ENCODE peak calls at places on chromosome 15, in seven cellular contexts. P, I, S, R, M, X and E are unnamed samples.

GRCh38 chr15:68376447-68377060 is 55.4 kb downstream of the ITGA11 start:
- DNase-seq in P (peak), I (peak), S (no peak), R (no peak), M (no peak), X (no peak), E (no peak)

GRCh38 chr15:59879506-59879905 is 124.6 kb upstream of the FOXB1 start:
- DNase-seq in P (no peak), I (no peak), S (no peak), R (peak), M (no peak), X (peak), E (peak)

GRCh38 chr15:97684249-97684648 is 276.3 kb upstream of the ARRDC4 start:
- DNase-seq in P (no peak), I (no peak), S (no peak), R (no peak), M (no peak), X (no peak), E (no peak)

GRCh38 chr15:57227181-57227580 is 149.1 kb upstream of the CGNL1 start:
- DNase-seq in P (no peak), I (no peak), S (no peak), R (no peak), M (no peak), X (no peak), E (no peak)

GRCh38 chr15:63075072-63075995 is 32.8 kb downstream of the TPM1 start:
- DNase-seq in P (peak), I (no peak), S (no peak), R (no peak), M (no peak), X (peak), E (no peak)

GRCh38 chr15:74221399-74222230 is 14.5 kb upstream of the CCDC33 start:
- DNase-seq in P (no peak), I (no peak), S (no peak), R (no peak), M (no peak), X (no peak), E (no peak)

GRCh38 chr15:67833504-67834248 is 6.2 kb downstream of the RNU6-1 start:
- DNase-seq in P (peak), I (peak), S (no peak), R (no peak), M (peak), X (peak), E (no peak)

GRCh38 chr15:60102748-60103147 is 98.6 kb downstream of the FOXB1 start:
- DNase-seq in P (no peak), I (no peak), S (no peak), R (no peak), M (no peak), X (no peak), E (no peak)

GRCh38 chr15:100525894-100526512 is 2.7 kb downstream of the CERS3 start:
- DNase-seq in P (peak), I (no peak), S (no peak), R (no peak), M (no peak), X (no peak), E (no peak)

GRCh38 chr15:55005679-55006078 is 191.1 kb downstream of the RSL24D1 start:
- DNase-seq in P (no peak), I (no peak), S (no peak), R (no peak), M (no peak), X (no peak), E (no peak)

GRCh38 chr15:50182233-50183013 is 427 bp downstream of the SLC27A2 start:
- DNase-seq in P (no peak), I (no peak), S (peak), R (peak), M (peak), X (peak), E (no peak)

GRCh38 chr15:55344206-55344605 is 25.2 kb downstream of the PIGB start:
- DNase-seq in P (no peak), I (no peak), S (peak), R (no peak), M (peak), X (no peak), E (peak)

GRCh38 chr15:62849316-62850129 is 193.0 kb upstream of the TPM1 start:
- DNase-seq in P (no peak), I (no peak), S (no peak), R (no peak), M (no peak), X (no peak), E (no peak)

GRCh38 chr15:48330855-48331795 is at the start of gene DUT:
- DNase-seq in P (peak), I (peak), S (peak), R (peak), M (peak), X (peak), E (peak)

GRCh38 chr15:101031203-101031602 is 112.0 kb downstream of the LRRK1 start:
- DNase-seq in P (peak), I (peak), S (no peak), R (no peak), M (peak), X (no peak), E (no peak)

GRCh38 chr15:79283252-79284048 is 928 bp downstream of the ANKRD34C start:
- DNase-seq in P (no peak), I (no peak), S (no peak), R (peak), M (peak), X (peak), E (no peak)

GRCh38 chr15:78715930-78716329 is 74.9 kb upstream of the CHRNB4 start:
- DNase-seq in P (no peak), I (no peak), S (no peak), R (peak), M (no peak), X (peak), E (peak)

GRCh38 chr15:90790561-90790960 is 73.4 kb downstream of the BLM start:
- DNase-seq in P (no peak), I (no peak), S (no peak), R (no peak), M (no peak), X (no peak), E (no peak)

GRCh38 chr15:68652141-68652540 is 73.3 kb downstream of the CORO2B start:
- DNase-seq in P (peak), I (no peak), S (no peak), R (no peak), M (no peak), X (no peak), E (no peak)

GRCh38 chr15:67977690-67978089 is 76.4 kb upstream of the PIAS1 start:
- DNase-seq in P (no peak), I (no peak), S (no peak), R (no peak), M (no peak), X (no peak), E (no peak)

GRCh38 chr15:84842781-84843180 is 25.6 kb downstream of the ALPK3 start:
- DNase-seq in P (no peak), I (no peak), S (no peak), R (no peak), M (no peak), X (no peak), E (no peak)

GRCh38 chr15:63042879-63043340 is 363 bp downstream of the TPM1 start:
- DNase-seq in P (no peak), I (no peak), S (no peak), R (no peak), M (no peak), X (no peak), E (no peak)

GRCh38 chr15:52306270-52306669 is 10.7 kb upstream of the MYO5C start:
- DNase-seq in P (no peak), I (no peak), S (no peak), R (peak), M (no peak), X (peak), E (peak)

GRCh38 chr15:100913961-100914360 is 5.2 kb upstream of the LRRK1 start:
- DNase-seq in P (peak), I (peak), S (no peak), R (no peak), M (no peak), X (no peak), E (no peak)

GRCh38 chr15:56242576-56243116 is 1.0 kb downstream of the RFX7 start:
- DNase-seq in P (no peak), I (no peak), S (no peak), R (no peak), M (no peak), X (peak), E (no peak)

GRCh38 chr15:47586653-47587224 is 130.6 kb upstream of the SEMA6D start:
- DNase-seq in P (no peak), I (no peak), S (no peak), R (no peak), M (no peak), X (peak), E (no peak)

GRCh38 chr15:40087991-40088928 is 20.4 kb downstream of the BMF start:
- DNase-seq in P (peak), I (peak), S (no peak), R (no peak), M (no peak), X (no peak), E (no peak)

GRCh38 chr15:98650871-98651481 is 2.6 kb downstream of the IGF1R start:
- DNase-seq in P (no peak), I (peak), S (no peak), R (no peak), M (no peak), X (peak), E (peak)

GRCh38 chr15:98771444-98772059 is 123.2 kb downstream of the IGF1R start:
- DNase-seq in P (no peak), I (no peak), S (no peak), R (no peak), M (no peak), X (peak), E (no peak)

DNA sequence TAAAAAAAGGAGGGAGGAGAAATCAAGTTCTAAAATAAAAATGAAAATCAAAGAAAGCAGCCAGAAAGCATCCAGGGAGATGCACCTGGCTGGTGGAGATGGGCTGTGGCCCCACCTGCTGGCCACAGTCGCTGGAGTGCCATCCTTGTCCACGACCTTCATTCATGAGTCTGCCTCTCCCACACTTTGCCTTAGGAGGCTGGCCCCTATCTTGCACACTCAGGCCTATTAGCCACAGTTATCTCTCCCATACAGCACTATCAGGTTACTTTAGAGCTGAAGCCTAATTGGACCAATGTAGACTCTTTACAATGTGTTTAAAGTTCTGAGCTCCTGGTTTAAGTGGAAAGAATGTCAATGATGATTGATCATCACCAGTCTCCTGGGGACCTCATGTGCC is 392.0 kb upstream of the RORA start:
- DNase-seq in P (no peak), I (no peak), S (no peak), R (no peak), M (peak), X (no peak), E (no peak)
- TF ChIP-seq CTCF in P (no peak), I (no peak), S (peak), R (peak), M (peak), X (peak), E (peak)

DNA sequence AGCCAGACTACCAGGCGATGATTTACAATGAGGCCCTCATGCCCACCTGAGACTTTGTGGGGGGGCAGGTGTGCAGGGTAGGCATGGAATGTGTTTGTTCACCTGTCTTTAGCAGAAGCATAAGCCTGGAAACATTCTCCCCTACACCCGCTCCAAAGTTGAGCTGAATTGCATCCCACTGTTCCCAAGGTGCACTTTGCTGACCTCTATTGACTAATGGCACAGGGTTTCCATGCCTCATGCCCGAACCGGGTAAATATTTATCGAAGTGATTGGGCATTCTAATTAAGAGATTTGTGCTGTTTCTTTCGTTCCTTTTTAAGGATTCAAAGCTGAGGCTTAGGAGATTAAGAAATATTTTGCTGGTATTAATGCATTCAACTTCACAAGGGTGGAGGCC is 6.5 kb upstream of the TLE3 start:
- DNase-seq in P (no peak), I (no peak), S (no peak), R (no peak), M (no peak), X (no peak), E (no peak)
- TF ChIP-seq CTCF in P (no peak), I (no peak), S (no peak), R (no peak), M (no peak), X (no peak), E (no peak)

GRCh38 chr15:80457896-80458295 is 53.7 kb downstream of the ARNT2 start:
- DNase-seq in P (no peak), I (no peak), S (no peak), R (no peak), M (no peak), X (no peak), E (no peak)

GRCh38 chr15:80456517-80457497 is 52.6 kb downstream of the ARNT2 start:
- DNase-seq in P (no peak), I (no peak), S (no peak), R (no peak), M (no peak), X (no peak), E (peak)

GRCh38 chr15:80459380-80459779 is 55.2 kb downstream of the ARNT2 start:
- DNase-seq in P (no peak), I (no peak), S (no peak), R (no peak), M (no peak), X (no peak), E (no peak)

GRCh38 chr15:80455051-80455648 is 51.0 kb downstream of the ARNT2 start:
- DNase-seq in P (no peak), I (no peak), S (no peak), R (no peak), M (no peak), X (no peak), E (no peak)

DNA sequence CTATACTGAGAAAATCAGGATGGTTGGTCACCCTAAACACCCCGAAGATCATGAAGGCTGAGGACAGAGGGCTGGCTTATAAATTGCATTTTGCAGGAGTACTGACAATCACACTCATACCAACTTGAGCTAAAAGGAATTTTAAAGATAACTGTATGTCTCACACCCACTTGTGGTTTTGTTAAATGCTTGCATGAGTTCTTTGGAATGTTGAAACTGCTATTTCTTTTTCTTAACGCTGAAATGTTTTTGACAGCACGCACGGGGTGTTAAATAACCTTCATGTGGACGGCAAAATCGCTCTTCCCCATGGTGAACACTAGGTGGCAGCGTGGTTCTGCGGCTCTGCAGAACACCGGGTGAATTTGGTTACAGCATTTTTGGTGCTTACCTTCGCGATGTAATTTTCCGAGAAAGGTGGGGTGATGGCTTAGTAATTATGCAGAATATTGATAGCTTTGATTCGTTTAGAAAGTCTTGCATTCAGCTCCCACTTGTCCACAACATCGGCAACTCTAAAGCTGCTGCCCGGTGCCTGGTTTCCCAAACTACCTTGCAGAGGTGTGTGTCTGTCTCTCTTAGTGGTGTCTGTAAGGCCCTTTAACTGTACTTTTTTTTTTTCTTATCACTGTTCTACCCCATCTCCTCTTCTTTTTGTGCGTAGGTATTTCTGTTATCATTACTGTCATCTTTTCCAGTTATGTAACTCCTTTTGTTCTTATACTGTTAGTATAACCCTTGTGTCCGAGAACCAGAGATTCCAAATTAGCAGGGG is 51.7 kb downstream of the ARNT2 start:
- DNase-seq in P (peak), I (peak), S (no peak), R (peak), M (peak), X (peak), E (peak)
- TF ChIP-seq CTCF in P (peak), I (peak), S (peak), R (peak), M (peak), X (peak), E (peak)

GRCh38 chr15:64740361-64741170 is 34.8 kb downstream of the RBPMS2 start:
- DNase-seq in P (peak), I (peak), S (peak), R (peak), M (no peak), X (peak), E (peak)
- TF ChIP-seq CTCF in P (peak), I (peak), S (peak), R (peak), M (no peak), X (peak), E (peak)